ENCODE peak calls at places on chromosomes 16 and 17, in eight cellular contexts. One of them, this sample, is unnamed. For H3K27me3, the result is how much of the 10 kb centered on the place peaks cover.

GRCh38 chr16:17434006-17434405 is 36.8 kb downstream of the XYLT1 start:
- DNase-seq in uterus: no peak
- DNase-seq in heart left ventricle: peak
- DNase-seq in adrenal gland: no peak
- DNase-seq in right lobe of liver: no peak
- DNase-seq in transverse colon: no peak
- DNase-seq in HCT116: no peak
- DNase-seq in IMR-90: no peak
- DNase-seq in this sample: no peak

GRCh38 chr17:27959382-27959709 is 66.2 kb upstream of the LYRM9 start:
- DNase-seq in IMR-90: peak
- DNase-seq in transverse colon: no peak
- DNase-seq in HCT116: no peak
- DNase-seq in uterus: no peak
- DNase-seq in adrenal gland: no peak
- DNase-seq in heart left ventricle: no peak
- DNase-seq in right lobe of liver: no peak
- DNase-seq in this sample: no peak

GRCh38 chr17:78661092-78661770 is 84.0 kb upstream of the DNAH17 start:
- DNase-seq in HCT116: no peak
- DNase-seq in right lobe of liver: no peak
- DNase-seq in IMR-90: no peak
- DNase-seq in uterus: no peak
- DNase-seq in transverse colon: no peak
- DNase-seq in adrenal gland: no peak
- DNase-seq in heart left ventricle: no peak
- DNase-seq in this sample: no peak

GRCh38 chr16:27445502-27446175 is 43.7 kb downstream of the IL21R start:
- DNase-seq in heart left ventricle: no peak
- DNase-seq in HCT116: no peak
- DNase-seq in IMR-90: no peak
- DNase-seq in uterus: no peak
- DNase-seq in adrenal gland: no peak
- DNase-seq in transverse colon: no peak
- DNase-seq in right lobe of liver: peak
- DNase-seq in this sample: no peak

GRCh38 chr16:4477966-4478365 is 1.8 kb downstream of the HMOX2 start:
- DNase-seq in HCT116: peak
- DNase-seq in heart left ventricle: no peak
- DNase-seq in IMR-90: peak
- DNase-seq in transverse colon: no peak
- DNase-seq in uterus: no peak
- DNase-seq in right lobe of liver: no peak
- DNase-seq in adrenal gland: no peak
- DNase-seq in this sample: no peak

GRCh38 chr17:42428141-42428944 is 5.3 kb upstream of the CAVIN1 start:
- DNase-seq in HCT116: peak
- DNase-seq in adrenal gland: peak
- DNase-seq in right lobe of liver: peak
- DNase-seq in uterus: no peak
- DNase-seq in transverse colon: peak
- DNase-seq in IMR-90: peak
- DNase-seq in heart left ventricle: no peak
- DNase-seq in this sample: no peak

GRCh38 chr17:45031231-45032149 is 19.9 kb downstream of the DCAKD start:
- DNase-seq in right lobe of liver: no peak
- DNase-seq in HCT116: no peak
- DNase-seq in uterus: no peak
- DNase-seq in heart left ventricle: no peak
- DNase-seq in adrenal gland: no peak
- DNase-seq in transverse colon: no peak
- DNase-seq in IMR-90: no peak
- DNase-seq in this sample: no peak

GRCh38 chr16:65116818-65117430 is 4.9 kb downstream of the CDH11 start:
- DNase-seq in uterus: no peak
- DNase-seq in transverse colon: no peak
- DNase-seq in IMR-90: peak
- DNase-seq in adrenal gland: no peak
- DNase-seq in right lobe of liver: no peak
- DNase-seq in HCT116: no peak
- DNase-seq in heart left ventricle: no peak
- DNase-seq in this sample: no peak

GRCh38 chr17:4072487-4073157 is 70.2 kb downstream of the ZZEF1 start:
- DNase-seq in HCT116: no peak
- DNase-seq in uterus: no peak
- DNase-seq in heart left ventricle: no peak
- DNase-seq in transverse colon: no peak
- DNase-seq in adrenal gland: no peak
- DNase-seq in IMR-90: peak
- DNase-seq in right lobe of liver: no peak
- DNase-seq in this sample: no peak

GRCh38 chr17:57284984-57285646 is 28.8 kb downstream of the MSI2 start:
- DNase-seq in transverse colon: peak
- DNase-seq in heart left ventricle: no peak
- DNase-seq in adrenal gland: peak
- DNase-seq in uterus: no peak
- DNase-seq in right lobe of liver: no peak
- DNase-seq in HCT116: no peak
- DNase-seq in IMR-90: no peak
- DNase-seq in this sample: peak

GRCh38 chr17:15972497-15972951 is 27.0 kb downstream of the ZSWIM7 start:
- DNase-seq in right lobe of liver: no peak
- DNase-seq in HCT116: no peak
- DNase-seq in IMR-90: no peak
- DNase-seq in heart left ventricle: no peak
- DNase-seq in uterus: no peak
- DNase-seq in transverse colon: no peak
- DNase-seq in adrenal gland: no peak
- DNase-seq in this sample: no peak

GRCh38 chr16:22370038-22370541 is 4.3 kb downstream of the CDR2 start:
- DNase-seq in transverse colon: no peak
- DNase-seq in HCT116: no peak
- DNase-seq in uterus: no peak
- DNase-seq in heart left ventricle: no peak
- DNase-seq in right lobe of liver: no peak
- DNase-seq in adrenal gland: no peak
- DNase-seq in IMR-90: peak
- DNase-seq in this sample: no peak

GRCh38 chr17:44473367-44473766 is 29.8 kb downstream of the GPATCH8 start:
- DNase-seq in HCT116: no peak
- DNase-seq in right lobe of liver: no peak
- DNase-seq in transverse colon: no peak
- DNase-seq in adrenal gland: no peak
- DNase-seq in heart left ventricle: no peak
- DNase-seq in uterus: no peak
- DNase-seq in IMR-90: no peak
- DNase-seq in this sample: no peak

GRCh38 chr16:180101-180920 is at the start of gene HBQ1:
- DNase-seq in heart left ventricle: peak
- DNase-seq in transverse colon: no peak
- DNase-seq in HCT116: no peak
- DNase-seq in adrenal gland: no peak
- DNase-seq in right lobe of liver: no peak
- DNase-seq in IMR-90: no peak
- DNase-seq in uterus: no peak
- DNase-seq in this sample: peak

GRCh38 chr16:56606688-56607618 is 1.4 kb upstream of the MT2A start:
- DNase-seq in adrenal gland: peak
- DNase-seq in heart left ventricle: peak
- DNase-seq in transverse colon: peak
- DNase-seq in HCT116: peak
- DNase-seq in IMR-90: peak
- DNase-seq in right lobe of liver: peak
- DNase-seq in uterus: peak
- DNase-seq in this sample: peak

GRCh38 chr17:38657824-38658740 is 16.7 kb downstream of the EPOP start:
- DNase-seq in uterus: no peak
- DNase-seq in heart left ventricle: no peak
- DNase-seq in HCT116: no peak
- DNase-seq in transverse colon: no peak
- DNase-seq in adrenal gland: no peak
- DNase-seq in IMR-90: no peak
- DNase-seq in right lobe of liver: no peak
- DNase-seq in this sample: no peak
- TF ChIP-seq POLR2A in uterus: no peak
- TF ChIP-seq POLR2A in heart left ventricle: no peak
- TF ChIP-seq POLR2A in HCT116: no peak
- TF ChIP-seq POLR2A in transverse colon: no peak
- TF ChIP-seq POLR2A in adrenal gland: no peak
- TF ChIP-seq POLR2A in IMR-90: no peak
- TF ChIP-seq POLR2A in right lobe of liver: no peak
- TF ChIP-seq POLR2A in this sample: no peak

DNA sequence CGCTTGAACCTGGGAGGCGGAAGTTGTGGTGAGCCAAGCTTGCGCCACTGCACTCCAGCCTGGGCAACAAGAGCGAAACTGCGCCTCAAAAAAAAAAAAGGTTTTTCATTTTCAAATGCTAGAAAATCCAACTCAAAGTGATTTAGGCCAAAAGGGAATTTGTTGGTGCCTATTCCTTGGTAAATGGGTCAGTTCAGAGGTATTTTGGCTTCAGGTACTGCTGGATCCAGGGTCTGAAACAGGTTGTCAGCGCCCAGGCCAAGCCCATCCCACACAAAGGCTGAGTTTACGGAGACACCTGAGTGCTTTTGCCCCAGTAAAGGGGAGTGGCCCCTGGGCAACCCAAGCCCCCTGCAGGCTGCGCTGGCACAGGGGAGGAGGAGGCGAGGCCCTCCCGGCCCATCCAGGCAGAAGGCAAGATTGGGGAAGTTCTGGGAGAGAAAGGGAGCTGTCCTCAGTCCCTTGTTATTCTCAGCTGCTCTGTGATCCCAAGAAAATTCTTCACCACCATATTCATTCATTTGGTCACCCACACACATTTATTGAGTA is 8.5 kb upstream of the JPH3 start:
- DNase-seq in IMR-90: no peak
- DNase-seq in HCT116: no peak
- DNase-seq in transverse colon: no peak
- DNase-seq in heart left ventricle: no peak
- DNase-seq in adrenal gland: no peak
- DNase-seq in right lobe of liver: no peak
- DNase-seq in uterus: no peak
- DNase-seq in this sample: no peak
- H3K27me3 ChIP-seq in IMR-90: half or more
- H3K27me3 ChIP-seq in HCT116: half or more
- H3K27me3 ChIP-seq in transverse colon: under half
- H3K27me3 ChIP-seq in heart left ventricle: under half
- H3K27me3 ChIP-seq in adrenal gland: under half
- H3K27me3 ChIP-seq in right lobe of liver: under half
- H3K27me3 ChIP-seq in uterus: under half
- H3K27me3 ChIP-seq in this sample: under half

DNA sequence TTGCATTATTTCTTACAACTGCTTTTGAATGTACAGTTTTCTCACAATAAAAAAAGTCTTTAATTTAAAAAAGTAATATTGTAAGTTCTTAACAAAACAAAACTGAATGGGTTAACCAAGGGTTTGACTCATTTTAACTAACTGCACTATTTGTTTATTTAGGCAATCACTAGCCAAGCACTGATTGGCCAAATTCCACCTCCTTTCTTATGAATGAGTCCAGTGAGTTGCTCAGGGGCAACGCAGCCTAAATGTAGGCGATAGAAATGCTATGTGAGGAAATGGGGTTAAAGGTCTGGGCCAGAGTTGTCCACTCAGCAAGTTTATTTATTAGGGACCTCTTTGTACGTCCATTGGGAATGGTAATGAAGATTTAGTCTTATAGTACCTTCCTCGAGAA is 89.6 kb upstream of the MAF start:
- DNase-seq in transverse colon: no peak
- DNase-seq in IMR-90: no peak
- DNase-seq in adrenal gland: peak
- DNase-seq in right lobe of liver: no peak
- DNase-seq in heart left ventricle: no peak
- DNase-seq in uterus: no peak
- DNase-seq in HCT116: no peak
- DNase-seq in this sample: no peak
- TF ChIP-seq POLR2A in transverse colon: no peak
- TF ChIP-seq POLR2A in IMR-90: no peak
- TF ChIP-seq POLR2A in adrenal gland: no peak
- TF ChIP-seq POLR2A in right lobe of liver: no peak
- TF ChIP-seq POLR2A in heart left ventricle: no peak
- TF ChIP-seq POLR2A in uterus: no peak
- TF ChIP-seq POLR2A in HCT116: no peak
- TF ChIP-seq POLR2A in this sample: no peak

DNA sequence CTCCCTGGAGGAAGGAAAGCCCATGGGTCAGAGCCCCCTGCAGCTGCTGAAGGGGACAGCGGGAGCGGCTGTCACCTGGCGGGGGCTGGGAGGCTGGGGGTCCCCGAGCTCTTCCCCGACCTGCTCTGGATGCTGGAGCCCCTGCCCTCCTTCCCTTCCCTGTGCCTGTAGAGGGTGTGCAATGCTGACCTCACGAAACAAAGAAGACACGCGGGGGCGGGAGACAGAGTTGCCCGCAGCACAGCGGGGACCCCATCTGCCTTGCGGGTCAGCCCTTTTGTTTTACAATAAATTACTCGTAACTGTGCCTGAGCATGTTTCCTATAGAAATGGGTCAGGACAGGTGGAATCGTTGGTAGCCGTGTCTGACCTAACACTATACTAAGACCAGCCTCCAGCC is 6.3 kb downstream of the SECTM1 start:
- DNase-seq in right lobe of liver: peak
- DNase-seq in transverse colon: no peak
- DNase-seq in adrenal gland: no peak
- DNase-seq in HCT116: no peak
- DNase-seq in IMR-90: no peak
- DNase-seq in heart left ventricle: no peak
- DNase-seq in uterus: no peak
- DNase-seq in this sample: no peak
- H3K27me3 ChIP-seq in right lobe of liver: under half
- H3K27me3 ChIP-seq in transverse colon: under half
- H3K27me3 ChIP-seq in adrenal gland: under half
- H3K27me3 ChIP-seq in HCT116: under half
- H3K27me3 ChIP-seq in IMR-90: under half
- H3K27me3 ChIP-seq in heart left ventricle: under half
- H3K27me3 ChIP-seq in uterus: under half
- H3K27me3 ChIP-seq in this sample: under half

GRCh38 chr16:83713597-83713996 is 94.2 kb upstream of the HSBP1 start:
- DNase-seq in heart left ventricle: no peak
- DNase-seq in adrenal gland: no peak
- DNase-seq in IMR-90: no peak
- DNase-seq in right lobe of liver: no peak
- DNase-seq in transverse colon: no peak
- DNase-seq in uterus: no peak
- DNase-seq in HCT116: no peak
- DNase-seq in this sample: no peak
- TF ChIP-seq POLR2A in heart left ventricle: no peak
- TF ChIP-seq POLR2A in adrenal gland: no peak
- TF ChIP-seq POLR2A in IMR-90: no peak
- TF ChIP-seq POLR2A in right lobe of liver: no peak
- TF ChIP-seq POLR2A in transverse colon: no peak
- TF ChIP-seq POLR2A in uterus: no peak
- TF ChIP-seq POLR2A in HCT116: no peak
- TF ChIP-seq POLR2A in this sample: no peak

DNA sequence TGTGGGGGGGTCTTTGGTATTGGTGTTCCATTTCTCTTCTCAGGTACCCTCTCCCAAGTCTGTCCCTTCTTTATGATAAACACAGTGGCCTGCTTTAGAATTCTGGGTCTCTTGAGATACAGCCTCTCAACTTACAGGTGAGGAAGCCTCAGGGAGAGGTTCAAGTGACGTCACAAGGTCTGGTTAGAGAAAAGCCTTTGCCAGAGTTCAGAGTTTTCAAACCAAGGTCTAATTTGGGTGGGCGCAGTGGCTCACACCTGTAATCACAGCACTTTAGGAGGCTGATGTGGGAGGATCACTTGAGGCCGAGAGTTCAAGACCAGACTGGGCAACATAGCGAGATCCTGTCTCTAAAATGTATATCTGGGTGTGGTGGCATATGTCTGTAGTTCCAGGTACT is 2.1 kb downstream of the IRF8 start:
- DNase-seq in uterus: no peak
- DNase-seq in adrenal gland: no peak
- DNase-seq in heart left ventricle: no peak
- DNase-seq in IMR-90: no peak
- DNase-seq in HCT116: no peak
- DNase-seq in right lobe of liver: no peak
- DNase-seq in transverse colon: no peak
- DNase-seq in this sample: no peak
- H3K27me3 ChIP-seq in uterus: under half
- H3K27me3 ChIP-seq in adrenal gland: under half
- H3K27me3 ChIP-seq in heart left ventricle: under half
- H3K27me3 ChIP-seq in IMR-90: half or more
- H3K27me3 ChIP-seq in HCT116: under half
- H3K27me3 ChIP-seq in right lobe of liver: under half
- H3K27me3 ChIP-seq in transverse colon: under half
- H3K27me3 ChIP-seq in this sample: under half